ENCODE peak calls at places on chromosomes 2 and 18, in five cellular contexts. One of them, this sample, is unnamed.
A peak's percentile ranks its signal among the peaks of the same experiment; 100 is the strongest.

GRCh38 chr18:32777049-32777448 is 4.2 kb upstream of the KLHL14 start:
- DNase-seq in MM.1S: no peak
- DNase-seq in keratinocyte: no peak
- DNase-seq in HCT116: no peak
- DNase-seq in PC-9: no peak
- DNase-seq in this sample: peak; percentile 32

GRCh38 chr2:106972782-106973181 is 86.8 kb upstream of the ST6GAL2 start:
- DNase-seq in MM.1S: no peak
- DNase-seq in keratinocyte: no peak
- DNase-seq in HCT116: no peak
- DNase-seq in PC-9: no peak
- DNase-seq in this sample: no peak

GRCh38 chr2:226117506-226118065 is 682.0 kb downstream of the IRS1 start:
- DNase-seq in MM.1S: no peak
- DNase-seq in keratinocyte: no peak
- DNase-seq in HCT116: no peak
- DNase-seq in PC-9: no peak
- DNase-seq in this sample: no peak

GRCh38 chr18:24232814-24233213 is 94.0 kb downstream of the CABYR start:
- DNase-seq in MM.1S: no peak
- DNase-seq in keratinocyte: no peak
- DNase-seq in HCT116: no peak
- DNase-seq in PC-9: no peak
- DNase-seq in this sample: no peak

GRCh38 chr2:138213079-138213478 is 248.8 kb downstream of the HNMT start:
- DNase-seq in MM.1S: no peak
- DNase-seq in keratinocyte: no peak
- DNase-seq in HCT116: no peak
- DNase-seq in PC-9: no peak
- DNase-seq in this sample: no peak

GRCh38 chr2:76953733-76954347 is 568.3 kb downstream of the LRRTM4 start:
- DNase-seq in MM.1S: peak; percentile 48
- DNase-seq in keratinocyte: no peak
- DNase-seq in HCT116: no peak
- DNase-seq in PC-9: peak; percentile 43
- DNase-seq in this sample: peak; percentile 73

GRCh38 chr2:96715658-96716057 is 24.2 kb downstream of the LMAN2L start:
- DNase-seq in MM.1S: no peak
- DNase-seq in keratinocyte: no peak
- DNase-seq in HCT116: no peak
- DNase-seq in PC-9: no peak
- DNase-seq in this sample: no peak

GRCh38 chr2:238912916-238913875 is 65.3 kb downstream of the TWIST2 start:
- DNase-seq in MM.1S: no peak
- DNase-seq in keratinocyte: no peak
- DNase-seq in HCT116: no peak
- DNase-seq in PC-9: no peak
- DNase-seq in this sample: no peak

GRCh38 chr2:184053326-184053725 is 545.0 kb upstream of the ZNF804A start:
- DNase-seq in MM.1S: no peak
- DNase-seq in keratinocyte: no peak
- DNase-seq in HCT116: peak; percentile 12
- DNase-seq in PC-9: peak; percentile 61
- DNase-seq in this sample: no peak

GRCh38 chr2:83901322-83901721 is 557.8 kb downstream of the SUCLG1 start:
- DNase-seq in MM.1S: no peak
- DNase-seq in keratinocyte: no peak
- DNase-seq in HCT116: no peak
- DNase-seq in PC-9: no peak
- DNase-seq in this sample: no peak

GRCh38 chr2:151333083-151333482 is 24.3 kb upstream of the TNFAIP6 start:
- DNase-seq in MM.1S: no peak
- DNase-seq in keratinocyte: no peak
- DNase-seq in HCT116: no peak
- DNase-seq in PC-9: no peak
- DNase-seq in this sample: no peak

GRCh38 chr2:173075056-173075780 is 428 bp upstream of the MAP3K20 start:
- DNase-seq in MM.1S: no peak
- DNase-seq in keratinocyte: no peak
- DNase-seq in HCT116: no peak
- DNase-seq in PC-9: no peak
- DNase-seq in this sample: no peak

GRCh38 chr2:231709636-231709980 is 1.3 kb downstream of the PTMA start:
- DNase-seq in MM.1S: no peak
- DNase-seq in keratinocyte: no peak
- DNase-seq in HCT116: no peak
- DNase-seq in PC-9: no peak
- DNase-seq in this sample: peak; percentile 61

GRCh38 chr2:8544786-8545631 is 136.8 kb upstream of the ID2 start:
- DNase-seq in MM.1S: no peak
- DNase-seq in keratinocyte: no peak
- DNase-seq in HCT116: peak; percentile 6
- DNase-seq in PC-9: no peak
- DNase-seq in this sample: peak; percentile 64

GRCh38 chr2:43293744-43294695 is 67.6 kb upstream of the ZFP36L2 start:
- DNase-seq in MM.1S: peak; percentile 46
- DNase-seq in keratinocyte: peak; percentile 55
- DNase-seq in HCT116: peak; percentile 97
- DNase-seq in PC-9: peak; percentile 96
- DNase-seq in this sample: peak; percentile 89

GRCh38 chr2:210503622-210504300 is 27.2 kb upstream of the LANCL1 start:
- DNase-seq in MM.1S: no peak
- DNase-seq in keratinocyte: no peak
- DNase-seq in HCT116: no peak
- DNase-seq in PC-9: no peak
- DNase-seq in this sample: no peak

GRCh38 chr2:226887940-226888339 is 52.1 kb downstream of the RHBDD1 start:
- DNase-seq in MM.1S: no peak
- DNase-seq in keratinocyte: no peak
- DNase-seq in HCT116: no peak
- DNase-seq in PC-9: no peak
- DNase-seq in this sample: no peak

GRCh38 chr2:238042849-238043584 is 17.8 kb upstream of the SCLY start:
- DNase-seq in MM.1S: no peak
- DNase-seq in keratinocyte: no peak
- DNase-seq in HCT116: no peak
- DNase-seq in PC-9: no peak
- DNase-seq in this sample: no peak

GRCh38 chr2:25279091-25279651 is 62.6 kb downstream of the DNMT3A start:
- DNase-seq in MM.1S: no peak
- DNase-seq in keratinocyte: peak; percentile 41
- DNase-seq in HCT116: no peak
- DNase-seq in PC-9: peak; percentile 3
- DNase-seq in this sample: no peak

GRCh38 chr2:172168917-172169346 is 66.2 kb upstream of the DLX2 start:
- DNase-seq in MM.1S: no peak
- DNase-seq in keratinocyte: no peak
- DNase-seq in HCT116: no peak
- DNase-seq in PC-9: peak; percentile 84
- DNase-seq in this sample: no peak

GRCh38 chr2:128868686-128869551 is 550.3 kb upstream of the HS6ST1 start:
- DNase-seq in MM.1S: no peak
- DNase-seq in keratinocyte: peak; percentile 48
- DNase-seq in HCT116: no peak
- DNase-seq in PC-9: no peak
- DNase-seq in this sample: no peak

GRCh38 chr2:166092889-166093288 is 34.9 kb downstream of the SCN1A start:
- DNase-seq in MM.1S: no peak
- DNase-seq in keratinocyte: no peak
- DNase-seq in HCT116: no peak
- DNase-seq in PC-9: no peak
- DNase-seq in this sample: no peak

GRCh38 chr2:102790086-102790453 is 28.2 kb downstream of the TMEM182 start:
- DNase-seq in MM.1S: no peak
- DNase-seq in keratinocyte: no peak
- DNase-seq in HCT116: no peak
- DNase-seq in PC-9: no peak
- DNase-seq in this sample: no peak

GRCh38 chr2:216857131-216857550 is 2.7 kb downstream of the TNP1 start:
- DNase-seq in MM.1S: no peak
- DNase-seq in keratinocyte: no peak
- DNase-seq in HCT116: no peak
- DNase-seq in PC-9: peak; percentile 58
- DNase-seq in this sample: peak; percentile 49

GRCh38 chr2:29066271-29066860 is 8.0 kb downstream of the PCARE start:
- DNase-seq in MM.1S: no peak
- DNase-seq in keratinocyte: peak; percentile 73
- DNase-seq in HCT116: no peak
- DNase-seq in PC-9: peak; percentile 27
- DNase-seq in this sample: no peak

GRCh38 chr2:122993592-122993991 is 1031.5 kb upstream of the CNTNAP5 start:
- DNase-seq in MM.1S: no peak
- DNase-seq in keratinocyte: no peak
- DNase-seq in HCT116: no peak
- DNase-seq in PC-9: no peak
- DNase-seq in this sample: no peak

GRCh38 chr18:46756559-46757201 is at the start of gene ST8SIA5:
- DNase-seq in MM.1S: no peak
- DNase-seq in keratinocyte: no peak
- DNase-seq in HCT116: no peak
- DNase-seq in PC-9: peak; percentile 5
- DNase-seq in this sample: no peak

GRCh38 chr2:223545406-223545805 is 56.8 kb downstream of the SCG2 start:
- DNase-seq in MM.1S: no peak
- DNase-seq in keratinocyte: no peak
- DNase-seq in HCT116: no peak
- DNase-seq in PC-9: peak; percentile 84
- DNase-seq in this sample: no peak

GRCh38 chr2:128512664-128513415 is 194.2 kb upstream of the HS6ST1 start:
- DNase-seq in MM.1S: no peak
- DNase-seq in keratinocyte: no peak
- DNase-seq in HCT116: no peak
- DNase-seq in PC-9: no peak
- DNase-seq in this sample: no peak

GRCh38 chr2:219980666-219981065 is 353.2 kb downstream of the SLC4A3 start:
- DNase-seq in MM.1S: no peak
- DNase-seq in keratinocyte: no peak
- DNase-seq in HCT116: no peak
- DNase-seq in PC-9: no peak
- DNase-seq in this sample: peak; percentile 20

GRCh38 chr18:46732201-46732600 is 24.7 kb downstream of the ST8SIA5 start:
- DNase-seq in MM.1S: no peak
- DNase-seq in keratinocyte: no peak
- DNase-seq in HCT116: no peak
- DNase-seq in PC-9: no peak
- DNase-seq in this sample: no peak

GRCh38 chr2:182863642-182864041 is 2.8 kb downstream of the FRZB start:
- DNase-seq in MM.1S: no peak
- DNase-seq in keratinocyte: no peak
- DNase-seq in HCT116: no peak
- DNase-seq in PC-9: no peak
- DNase-seq in this sample: no peak

GRCh38 chr2:182866461-182867369 is at the start of gene FRZB:
- DNase-seq in MM.1S: no peak
- DNase-seq in keratinocyte: no peak
- DNase-seq in HCT116: no peak
- DNase-seq in PC-9: no peak
- DNase-seq in this sample: peak; percentile 77

GRCh38 chr2:182866095-182866460 is 359 bp downstream of the FRZB start:
- DNase-seq in MM.1S: no peak
- DNase-seq in keratinocyte: no peak
- DNase-seq in HCT116: no peak
- DNase-seq in PC-9: no peak
- DNase-seq in this sample: peak; percentile 31

GRCh38 chr2:182867411-182868048 is 1.1 kb upstream of the FRZB start:
- DNase-seq in MM.1S: no peak
- DNase-seq in keratinocyte: no peak
- DNase-seq in HCT116: no peak
- DNase-seq in PC-9: no peak
- DNase-seq in this sample: no peak

DNA sequence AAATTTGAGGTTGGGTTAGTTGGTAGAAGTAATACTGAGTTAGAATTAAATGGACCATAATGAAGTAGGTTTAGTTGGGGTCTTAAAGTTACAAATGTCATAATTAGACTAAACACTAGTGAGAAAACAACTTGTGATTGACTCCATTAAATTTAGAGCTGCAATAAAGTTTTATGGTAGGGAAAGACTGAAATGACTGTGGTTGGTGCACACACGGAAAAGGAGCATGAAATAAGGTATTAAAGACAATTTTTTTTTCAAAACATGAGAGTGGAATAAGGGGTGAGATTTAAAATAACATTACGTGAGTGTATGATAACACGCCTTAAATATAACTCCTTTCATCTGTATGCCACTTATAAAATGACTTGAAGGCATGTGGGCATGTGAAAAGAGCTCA is 1.5 kb downstream of the FRZB start:
- DNase-seq in MM.1S: no peak
- DNase-seq in keratinocyte: no peak
- DNase-seq in HCT116: no peak
- DNase-seq in PC-9: no peak
- DNase-seq in this sample: no peak
- TF ChIP-seq EZH2 in MM.1S: no peak
- TF ChIP-seq EZH2 in keratinocyte: no peak
- TF ChIP-seq EZH2 in HCT116: no peak
- TF ChIP-seq EZH2 in PC-9: no peak
- TF ChIP-seq EZH2 in this sample: no peak

GRCh38 chr2:134293719-134294537 is 40.1 kb downstream of the MGAT5 start:
- DNase-seq in MM.1S: no peak
- DNase-seq in keratinocyte: no peak
- DNase-seq in HCT116: no peak
- DNase-seq in PC-9: no peak
- DNase-seq in this sample: no peak
- H2AFZ ChIP-seq in MM.1S: no peak overlapping the region
- H2AFZ ChIP-seq in keratinocyte: no peak overlapping the region
- H2AFZ ChIP-seq in HCT116: no peak overlapping the region
- H2AFZ ChIP-seq in PC-9: no peak overlapping the region
- H2AFZ ChIP-seq in this sample: no peak overlapping the region

DNA sequence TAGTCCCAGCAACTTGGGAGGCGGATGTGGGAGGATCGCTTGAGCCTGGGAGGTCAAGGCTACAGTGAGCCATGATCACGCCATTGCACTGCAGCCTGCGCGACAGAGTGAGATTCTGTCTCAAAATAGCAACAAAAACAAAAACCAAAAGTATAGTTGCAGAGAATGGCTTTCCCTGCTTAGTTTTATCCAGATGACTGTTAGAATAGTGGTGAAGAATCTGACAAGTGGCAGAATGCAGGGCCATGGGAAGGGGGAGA is 53.8 kb downstream of the NEDD4L start:
- DNase-seq in MM.1S: no peak
- DNase-seq in keratinocyte: no peak
- DNase-seq in HCT116: no peak
- DNase-seq in PC-9: no peak
- DNase-seq in this sample: no peak
- H3K27ac ChIP-seq in MM.1S: no peak overlapping the region
- H3K27ac ChIP-seq in keratinocyte: no peak overlapping the region
- H3K27ac ChIP-seq in HCT116: no peak overlapping the region
- H3K27ac ChIP-seq in PC-9: peak overlapping the region; percentile 63
- H3K27ac ChIP-seq in this sample: peak overlapping the region; percentile 79

DNA sequence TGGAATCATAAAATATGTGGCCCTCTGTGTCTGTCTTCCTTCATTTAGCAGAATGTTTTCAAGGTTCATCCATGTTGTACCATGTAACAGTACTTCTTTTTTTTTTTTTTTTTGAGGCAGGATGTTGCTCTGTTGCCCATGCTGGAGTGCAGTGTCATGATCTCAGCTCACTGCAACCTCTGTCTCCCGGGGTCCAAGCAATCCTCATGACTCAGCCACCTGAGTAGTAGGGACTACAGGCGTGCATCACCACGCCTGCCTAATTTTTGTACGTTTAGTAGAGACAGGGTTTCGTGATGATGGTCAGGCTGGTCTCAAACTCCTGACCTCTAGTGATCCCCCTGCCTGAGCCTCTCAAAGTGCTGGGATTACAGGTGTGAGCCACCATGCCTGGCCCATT is 31.2 kb downstream of the RAB1A start:
- DNase-seq in MM.1S: no peak
- DNase-seq in keratinocyte: no peak
- DNase-seq in HCT116: no peak
- DNase-seq in PC-9: no peak
- DNase-seq in this sample: no peak
- TF ChIP-seq EZH2 in MM.1S: no peak
- TF ChIP-seq EZH2 in keratinocyte: no peak
- TF ChIP-seq EZH2 in HCT116: no peak
- TF ChIP-seq EZH2 in PC-9: no peak
- TF ChIP-seq EZH2 in this sample: no peak